ENCODE peak calls at places on chromosome 2, in six cellular contexts. Q, J, R, X, G and W are unnamed samples.

GRCh38 chr2:241980193-241980592 is 110.7 kb downstream of the RTP5 start:
- DNase-seq in Q (no peak), J (no peak), R (no peak), X (no peak), G (no peak), W (no peak)

GRCh38 chr2:30305235-30305634 is 73.9 kb downstream of the LBH start:
- DNase-seq in Q (no peak), J (no peak), R (no peak), X (no peak), G (no peak), W (no peak)

GRCh38 chr2:7075834-7076233 is 158.6 kb downstream of the RNF144A start:
- DNase-seq in Q (no peak), J (no peak), R (no peak), X (no peak), G (no peak), W (no peak)

GRCh38 chr2:71747573-71747972 is 294.2 kb downstream of the DYSF start:
- DNase-seq in Q (no peak), J (no peak), R (no peak), X (no peak), G (no peak), W (no peak)

GRCh38 chr2:113138428-113139322 is 11.3 kb downstream of the IL1RN start:
- DNase-seq in Q (peak; percentile 49), J (peak; percentile 76), R (peak; percentile 64), X (peak; percentile 48), G (peak; percentile 83), W (peak; percentile 62)

GRCh38 chr2:191114403-191114886 is 36.3 kb downstream of the STAT4 start:
- DNase-seq in Q (no peak), J (no peak), R (peak; percentile 55), X (no peak), G (no peak), W (no peak)

GRCh38 chr2:225207026-225207425 is 164.8 kb upstream of the DOCK10 start:
- DNase-seq in Q (no peak), J (no peak), R (no peak), X (no peak), G (no peak), W (no peak)

GRCh38 chr2:21268871-21269224 is 145.1 kb downstream of the TDRD15 start:
- DNase-seq in Q (no peak), J (no peak), R (no peak), X (no peak), G (peak; percentile 20), W (no peak)

GRCh38 chr2:69465513-69466456 is 28.6 kb upstream of the NFU1 start:
- DNase-seq in Q (no peak), J (no peak), R (no peak), X (no peak), G (no peak), W (no peak)

GRCh38 chr2:188937228-188938220 is 36.6 kb upstream of the COL3A1 start:
- DNase-seq in Q (peak; percentile 5), J (no peak), R (no peak), X (no peak), G (no peak), W (no peak)

GRCh38 chr2:219123356-219124143 is 37.1 kb downstream of the NHEJ1 start:
- DNase-seq in Q (no peak), J (no peak), R (no peak), X (no peak), G (no peak), W (no peak)

GRCh38 chr2:190333395-190333794 is 10.0 kb upstream of the INPP1 start:
- DNase-seq in Q (no peak), J (no peak), R (no peak), X (no peak), G (peak; percentile 50), W (no peak)

GRCh38 chr2:5982911-5983310 is 290.7 kb downstream of the SOX11 start:
- DNase-seq in Q (no peak), J (no peak), R (no peak), X (no peak), G (no peak), W (no peak)

GRCh38 chr2:5980351-5981054 is 288.3 kb downstream of the SOX11 start:
- DNase-seq in Q (peak; percentile 32), J (no peak), R (no peak), X (no peak), G (no peak), W (no peak)

GRCh38 chr2:5982217-5982910 is 290.2 kb downstream of the SOX11 start:
- DNase-seq in Q (peak; percentile 49), J (no peak), R (no peak), X (no peak), G (no peak), W (no peak)

GRCh38 chr2:5978352-5978751 is 286.2 kb downstream of the SOX11 start:
- DNase-seq in Q (no peak), J (no peak), R (no peak), X (no peak), G (no peak), W (no peak)

DNA sequence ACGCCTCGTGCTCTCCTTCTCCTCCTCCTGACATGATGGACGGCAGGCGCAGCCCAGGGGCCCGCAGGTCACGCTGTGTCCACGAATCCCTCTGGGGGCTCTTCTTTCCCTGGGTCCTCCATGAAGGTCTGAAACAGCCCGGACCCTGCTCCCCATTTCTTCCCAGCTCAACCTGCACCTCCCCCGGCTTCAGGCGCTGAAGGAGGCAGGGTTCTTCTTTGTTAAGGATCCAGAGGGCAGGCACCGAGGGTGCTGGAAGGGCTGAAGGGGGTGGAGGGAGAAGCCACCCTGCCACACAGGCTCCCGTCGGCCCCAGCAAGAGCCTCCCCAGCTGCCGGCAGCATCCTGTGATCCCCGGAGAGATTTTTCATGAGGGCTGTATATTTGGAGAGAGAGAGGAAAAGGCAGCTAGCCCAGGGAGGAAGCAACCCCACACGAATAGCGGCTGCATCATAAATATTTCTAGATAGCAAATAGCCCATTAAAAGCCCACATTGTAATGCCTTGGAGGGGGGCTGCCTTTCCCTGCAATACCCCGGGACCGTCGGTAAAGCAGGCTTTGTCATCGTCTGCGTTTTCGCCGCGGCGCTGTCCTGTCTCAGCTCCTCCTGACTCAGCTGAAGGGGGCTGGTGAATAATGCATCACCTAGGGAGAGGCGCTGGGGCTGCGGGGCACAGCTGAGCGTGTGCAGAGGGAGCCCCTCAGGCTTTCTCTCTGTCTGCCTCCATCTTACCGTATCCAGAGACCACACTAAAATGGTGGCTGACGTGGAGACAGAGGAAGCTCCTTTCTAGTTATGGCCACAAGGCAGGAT is 289.3 kb downstream of the SOX11 start:
- DNase-seq in Q (peak; percentile 78), J (no peak), R (no peak), X (peak; percentile 57), G (no peak), W (no peak)
- H3K27ac ChIP-seq in Q (peak overlapping the region; percentile 50), J (no peak overlapping the region), R (no peak overlapping the region), X (no peak overlapping the region), G (no peak overlapping the region), W (no peak overlapping the region)

DNA sequence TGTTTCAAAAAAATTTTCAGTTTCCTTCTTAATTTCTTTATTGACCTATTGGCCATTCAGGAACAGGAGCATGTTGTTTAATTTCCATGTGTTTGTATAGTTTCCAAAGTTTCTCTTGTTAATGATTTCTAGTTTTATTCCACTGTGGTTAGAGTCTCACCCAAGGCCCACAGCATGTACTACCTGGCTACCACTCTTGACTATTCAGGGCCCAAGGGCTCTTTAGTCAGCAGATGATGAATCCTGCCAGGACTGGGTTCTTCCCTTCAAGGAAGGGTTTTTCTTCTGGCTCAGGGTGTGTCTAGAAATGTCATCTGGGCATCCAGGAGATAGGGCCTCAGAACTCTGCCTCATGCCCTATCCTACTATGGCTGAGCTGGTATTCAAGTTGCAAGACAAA is 161.4 kb downstream of the PLCL1 start:
- DNase-seq in Q (no peak), J (no peak), R (no peak), X (no peak), G (no peak), W (no peak)
- TF ChIP-seq GABPA in Q (no peak), J (no peak), R (no peak), X (no peak), G (no peak), W (no peak)

DNA sequence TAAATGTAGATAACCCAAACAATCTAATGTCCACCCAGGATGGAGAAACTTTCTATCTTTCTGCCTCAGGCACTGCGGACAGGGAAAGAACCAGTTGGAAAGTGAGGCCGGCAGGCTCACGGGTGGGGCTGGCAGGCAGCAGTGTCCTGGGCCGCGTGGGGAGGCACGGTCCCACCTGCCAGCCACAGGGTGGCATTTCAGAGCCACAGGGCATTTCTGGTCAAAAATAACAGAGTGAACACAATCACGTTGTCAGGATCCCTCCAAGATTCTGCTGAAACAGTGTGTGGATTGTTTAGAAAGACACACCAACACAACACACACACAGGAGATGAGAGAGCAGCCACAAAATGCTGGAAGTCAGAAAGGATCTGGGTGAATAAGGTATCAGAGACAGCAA is 174.1 kb downstream of the HDAC4 start:
- DNase-seq in Q (no peak), J (no peak), R (no peak), X (no peak), G (no peak), W (no peak)
- H3K27ac ChIP-seq in Q (peak overlapping the region; percentile 93), J (no peak overlapping the region), R (no peak overlapping the region), X (no peak overlapping the region), G (no peak overlapping the region), W (peak overlapping the region; percentile 99)

GRCh38 chr2:27069436-27069835 is 2.0 kb downstream of the OST4 start:
- DNase-seq in Q (no peak), J (no peak), R (no peak), X (no peak), G (no peak), W (no peak)

GRCh38 chr2:27069961-27070618 is 1.4 kb downstream of the OST4 start:
- DNase-seq in Q (no peak), J (no peak), R (no peak), X (no peak), G (no peak), W (no peak)

GRCh38 chr2:27065128-27065527 is 6.3 kb downstream of the OST4 start:
- DNase-seq in Q (no peak), J (no peak), R (no peak), X (no peak), G (no peak), W (no peak)

GRCh38 chr2:27070653-27071276 is 689 bp downstream of the OST4 start:
- DNase-seq in Q (no peak), J (no peak), R (no peak), X (no peak), G (no peak), W (no peak)

GRCh38 chr2:27067385-27067784 is 4.1 kb downstream of the OST4 start:
- DNase-seq in Q (no peak), J (no peak), R (no peak), X (no peak), G (no peak), W (no peak)
- TF ChIP-seq GABPA in Q (no peak), J (no peak), R (no peak), X (no peak), G (no peak), W (no peak)